ENCODE peak calls at places on chromosomes 13 and 19, in five cellular contexts. P is mesendoderm, O is tibial nerve, R is ovary, Z is transverse colon. D is an unnamed sample. For H3K4me1, the result is how much of the 10 kb centered on the place peaks cover.

GRCh38 chr13:70353096-70353495 is 244.8 kb upstream of the KLHL1 start:
- DNase-seq in R (no peak), O (no peak), P (peak), Z (no peak), D (no peak)

GRCh38 chr13:24032252-24032651 is 128.3 kb upstream of the SPATA13 start:
- DNase-seq in P (no peak), R (no peak), Z (no peak), O (no peak), D (no peak)

GRCh38 chr13:113475911-113476310 is 14.6 kb downstream of the DCUN1D2 start:
- DNase-seq in R (no peak), O (no peak), Z (no peak), P (no peak), D (no peak)

GRCh38 chr13:41658057-41658642 is 200.8 kb downstream of the RGCC start:
- DNase-seq in P (no peak), R (no peak), Z (no peak), O (no peak), D (no peak)

GRCh38 chr19:35641515-35642151 is at the start of gene ETV2:
- DNase-seq in R (peak), P (peak), O (no peak), Z (peak), D (no peak)

GRCh38 chr19:1045247-1045603 is 5.3 kb downstream of the ABCA7 start:
- DNase-seq in R (no peak), P (peak), O (no peak), Z (peak), D (peak)

GRCh38 chr19:32581704-32582164 is 744 bp downstream of the PDCD5 start:
- DNase-seq in P (peak), O (no peak), R (no peak), Z (peak), D (peak)

GRCh38 chr13:74064805-74065204 is 69.4 kb downstream of the KLF12 start:
- DNase-seq in Z (no peak), O (no peak), P (no peak), R (no peak), D (no peak)

GRCh38 chr19:29843180-29844051 is 31.6 kb downstream of the CCNE1 start:
- DNase-seq in Z (peak), P (peak), O (no peak), R (peak), D (no peak)

GRCh38 chr19:41705393-41706174 is 2.8 kb upstream of the CEACAM5 start:
- DNase-seq in P (peak), Z (peak), O (no peak), R (no peak), D (no peak)

DNA sequence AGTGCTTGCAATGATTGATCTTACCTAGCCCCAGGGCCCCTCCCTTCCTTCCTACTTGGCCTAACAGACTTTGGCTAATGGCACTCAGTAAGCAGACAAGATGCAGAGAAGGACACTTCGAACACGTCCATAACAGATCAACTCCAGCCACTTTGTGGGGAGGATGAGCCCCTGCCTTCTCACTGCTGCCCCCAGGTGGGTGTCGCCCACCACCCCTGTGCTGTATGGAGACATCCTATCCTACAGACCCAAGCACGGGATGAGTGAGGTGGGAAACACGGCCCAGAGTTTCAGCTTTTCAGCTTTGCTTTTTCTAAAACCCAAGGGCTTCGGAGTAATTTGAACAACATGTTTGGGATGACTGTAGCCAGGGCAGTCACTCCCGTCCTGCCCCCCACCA is 5.5 kb downstream of the SLC7A1 start:
- DNase-seq in Z (no peak), R (no peak), P (peak), O (no peak), D (peak)
- H3K4me1 ChIP-seq in Z (under half), R (under half), P (under half), O (under half), D (under half)

GRCh38 chr19:50819636-50820035 is 4.0 kb downstream of the KLK1 start:
- DNase-seq in O (no peak), Z (no peak), P (no peak), R (no peak), D (no peak)
- H3K4me3 ChIP-seq in O (no peak), Z (peak), P (no peak), R (no peak), D (no peak)

DNA sequence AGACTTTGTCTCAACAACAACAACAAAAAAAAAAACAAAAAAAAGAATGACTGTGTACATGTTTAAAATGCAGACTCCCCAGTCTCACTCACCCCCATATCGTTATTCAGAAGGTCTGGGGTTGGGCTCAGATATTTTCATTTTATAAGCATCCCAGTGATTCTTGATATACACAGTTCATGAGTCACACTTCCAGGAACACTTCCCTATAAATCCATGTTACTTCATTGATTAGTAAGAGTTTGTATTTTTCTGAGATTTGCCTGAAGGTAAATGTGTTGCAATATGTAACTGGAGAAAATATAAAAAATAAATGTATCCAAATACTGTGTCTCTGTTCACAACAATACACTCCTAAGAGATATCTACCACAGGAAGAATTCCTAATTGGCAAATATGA is 6.7 kb upstream of the PDX1 start:
- DNase-seq in R (no peak), O (no peak), Z (no peak), P (no peak), D (no peak)
- H3K4me1 ChIP-seq in R (under half), O (under half), Z (under half), P (under half), D (under half)

GRCh38 chr13:55653497-55653896 is 1487.2 kb upstream of the PRR20A start:
- DNase-seq in P (peak), O (no peak), R (no peak), Z (no peak), D (no peak)

GRCh38 chr13:55649485-55649884 is 1491.2 kb upstream of the PRR20A start:
- DNase-seq in Z (no peak), P (no peak), O (no peak), R (no peak), D (no peak)

GRCh38 chr13:55652657-55653056 is 1488.1 kb upstream of the PRR20A start:
- DNase-seq in O (no peak), P (peak), R (no peak), Z (no peak), D (no peak)

DNA sequence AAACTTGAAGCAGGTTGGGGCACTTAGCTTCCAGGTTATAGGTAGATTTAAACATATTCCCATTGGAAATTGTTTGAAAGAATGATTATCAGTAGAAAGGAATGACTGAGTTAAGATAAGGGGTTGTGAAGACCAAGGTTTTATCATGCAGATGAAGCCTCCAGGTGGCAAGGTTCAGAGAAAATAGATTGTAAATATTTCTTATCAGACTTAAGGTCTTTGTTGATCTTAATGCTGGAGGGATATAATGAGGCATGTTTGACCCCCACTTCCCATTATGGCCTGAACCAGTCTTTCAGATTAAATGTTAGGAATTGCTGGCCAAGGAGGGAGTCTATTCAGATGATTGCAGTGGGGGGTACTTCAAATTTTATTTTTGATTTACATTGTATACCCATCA is 1486.5 kb upstream of the PRR20A start:
- DNase-seq in Z (no peak), R (no peak), O (no peak), P (peak), D (no peak)
- H3K4me3 ChIP-seq in Z (no peak), R (no peak), O (no peak), P (no peak), D (no peak)

GRCh38 chr19:51366999-51367564 is 894 bp upstream of the ETFB start:
- DNase-seq in Z (peak), O (no peak), R (peak), P (no peak), D (no peak)

GRCh38 chr19:51364200-51365106 is 1.7 kb downstream of the ETFB start:
- DNase-seq in O (no peak), R (no peak), P (no peak), Z (no peak), D (no peak)

GRCh38 chr19:51367565-51368365 is 1.0 kb downstream of the CLDND2 start:
- DNase-seq in P (peak), O (peak), R (peak), Z (peak), D (peak)

GRCh38 chr19:51365211-51366049 is 758 bp downstream of the ETFB start:
- DNase-seq in R (peak), Z (peak), P (no peak), O (no peak), D (no peak)

GRCh38 chr19:51366050-51366998 is at the start of gene ETFB:
- DNase-seq in P (peak), R (peak), O (peak), Z (peak), D (peak)
- H3K4me1 ChIP-seq in P (under half), R (under half), O (under half), Z (under half), D (under half)

GRCh38 chr19:48695743-48696352 is at the start of gene FUT2:
- DNase-seq in O (no peak), Z (peak), P (peak), R (no peak), D (no peak)

GRCh38 chr19:48698046-48698445 is 2.3 kb downstream of the FUT2 start:
- DNase-seq in Z (peak), R (no peak), O (no peak), P (no peak), D (no peak)

DNA sequence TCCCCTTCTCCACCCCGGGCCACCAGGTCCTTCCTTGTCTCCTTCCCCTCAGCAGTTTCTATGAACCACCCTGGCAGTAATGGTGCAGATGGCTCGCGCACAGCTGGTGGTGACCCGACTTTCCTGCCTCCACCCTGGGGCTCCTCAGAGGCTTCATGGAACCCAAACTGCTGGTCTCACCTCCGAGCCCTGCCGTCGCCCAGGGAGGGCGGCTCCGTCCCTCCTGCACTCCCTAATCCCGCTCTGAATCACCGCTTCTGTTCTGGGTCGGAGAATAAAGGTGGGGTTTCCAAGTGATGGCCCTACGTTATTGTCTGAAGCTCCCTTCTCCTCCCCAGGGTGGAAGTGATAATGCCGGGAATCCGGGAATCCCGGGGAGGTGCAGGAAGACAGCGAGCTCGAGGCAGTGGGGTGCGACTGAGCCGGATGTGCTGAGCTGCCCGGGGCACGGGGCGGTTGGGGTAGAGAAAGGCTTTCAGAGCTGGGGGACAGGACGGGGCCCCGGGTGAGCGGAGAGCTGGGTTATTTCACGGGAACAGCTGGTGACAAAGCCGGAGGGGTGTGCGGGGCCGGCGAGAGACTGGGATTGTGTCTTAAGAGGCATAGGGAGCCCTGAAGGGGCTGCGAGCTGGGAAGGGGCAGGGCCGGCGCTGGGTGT is 711 bp downstream of the FUT2 start:
- DNase-seq in P (peak), Z (peak), R (no peak), O (no peak), D (no peak)
- H3K4me3 ChIP-seq in P (peak), Z (peak), R (peak), O (peak), D (no peak)

DNA sequence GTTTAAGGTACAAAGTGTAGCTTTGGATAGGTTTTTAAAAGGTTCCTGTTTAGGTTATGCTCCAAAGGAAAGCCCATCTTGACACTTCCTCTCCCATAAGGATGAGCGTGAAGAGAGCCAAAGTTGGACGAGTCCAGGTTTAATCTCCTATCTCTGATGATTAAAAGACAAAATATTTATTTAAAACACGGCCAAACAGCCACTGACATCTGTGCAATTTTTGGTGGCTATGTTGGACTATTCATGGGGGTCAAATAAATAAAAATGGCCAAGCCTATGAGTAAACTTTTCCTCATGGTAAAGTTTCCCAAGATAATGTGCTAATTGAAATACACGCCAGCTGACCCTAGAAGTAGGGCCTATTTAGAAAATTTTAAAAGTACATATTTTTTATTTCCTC is 69.0 kb upstream of the DOCK9 start:
- DNase-seq in R (no peak), O (no peak), P (no peak), Z (no peak), D (no peak)
- H3K4me1 ChIP-seq in R (under half), O (under half), P (under half), Z (under half), D (under half)

DNA sequence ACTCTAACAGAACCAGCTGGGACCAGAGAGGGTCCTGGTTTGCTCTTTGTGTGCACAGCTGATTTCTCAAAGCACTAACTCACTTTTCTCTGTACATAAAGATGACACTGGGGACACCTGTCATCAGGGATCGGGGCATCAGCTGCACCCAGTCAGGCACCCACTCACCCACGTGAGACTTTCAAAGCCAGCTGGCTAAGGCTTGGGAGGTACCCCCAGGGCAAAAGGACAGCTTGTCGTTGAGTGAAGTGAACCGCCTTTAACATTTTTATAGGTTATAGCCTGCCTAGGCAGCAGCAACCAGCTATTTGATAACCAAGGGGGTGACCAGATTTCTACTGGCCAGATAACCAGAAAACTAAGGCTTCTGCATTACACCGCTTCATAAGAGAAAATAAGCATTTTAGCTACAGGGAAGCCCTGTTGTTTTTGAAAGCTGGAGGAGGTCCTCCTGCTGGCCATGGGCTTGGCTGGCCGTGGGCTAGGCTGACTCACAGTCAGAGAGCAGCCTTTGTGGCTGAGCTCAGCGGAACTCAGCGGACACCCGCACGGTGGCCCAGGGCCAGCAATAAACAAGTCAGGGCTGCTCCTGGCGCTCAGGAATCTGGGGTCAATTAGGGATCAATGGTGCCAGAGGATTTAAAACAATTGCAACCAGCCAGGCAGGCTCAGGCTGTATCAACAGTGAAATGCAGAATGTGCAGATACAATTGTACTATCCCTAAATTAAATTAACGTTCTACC is 57.1 kb downstream of the ALOX5AP start:
- DNase-seq in R (peak), Z (peak), P (peak), O (peak), D (peak)
- H3K4me3 ChIP-seq in R (no peak), Z (no peak), P (no peak), O (no peak), D (no peak)

D was measured in HAP-1.